ENCODE peak calls at places on chromosome 15, in ten cellular contexts. G is psoas muscle, A is neural crest cell, O is gastrocnemius medialis, B is progenitor cell of endocrine pancreas, X is GM23338, Q is lower leg skin, V is fibroblast of lung, J is mesothelial cell of epicardium, L is AG04450. D is an unnamed sample.

GRCh38 chr15:72118400-72118978 is at the start of gene SENP8:
- DNase-seq in G (no peak), A (no peak), O (no peak), B (no peak), X (peak), Q (no peak), V (no peak), J (no peak), L (no peak), D (no peak)

GRCh38 chr15:40106203-40107161 is 2.2 kb downstream of the BMF start:
- DNase-seq in G (peak), A (no peak), O (peak), B (peak), X (peak), Q (peak), V (no peak), J (no peak), L (no peak), D (peak)

GRCh38 chr15:85414495-85414894 is 34.1 kb downstream of the AKAP13 start:
- DNase-seq in G (no peak), A (no peak), O (no peak), B (no peak), X (no peak), Q (no peak), V (no peak), J (no peak), L (no peak), D (no peak)

GRCh38 chr15:29674661-29675533 is 147.4 kb downstream of the TJP1 start:
- DNase-seq in G (no peak), A (peak), O (no peak), B (peak), X (peak), Q (peak), V (peak), J (peak), L (no peak), D (peak)

GRCh38 chr15:39426552-39427532 is 154.0 kb upstream of the THBS1 start:
- DNase-seq in G (peak), A (no peak), O (peak), B (no peak), X (no peak), Q (peak), V (peak), J (no peak), L (no peak), D (no peak)

GRCh38 chr15:89490550-89491315 is 5.7 kb downstream of the RHCG start:
- DNase-seq in G (no peak), A (no peak), O (no peak), B (no peak), X (no peak), Q (no peak), V (no peak), J (no peak), L (no peak), D (no peak)

GRCh38 chr15:75073197-75073596 is 49.8 kb downstream of the PPCDC start:
- DNase-seq in G (no peak), A (no peak), O (no peak), B (no peak), X (no peak), Q (peak), V (no peak), J (no peak), L (no peak), D (no peak)

GRCh38 chr15:96334017-96334704 is 3.7 kb downstream of the NR2F2 start:
- DNase-seq in G (no peak), A (no peak), O (no peak), B (no peak), X (peak), Q (peak), V (peak), J (peak), L (no peak), D (peak)

GRCh38 chr15:27545494-27546255 is 553.4 kb downstream of the OCA2 start:
- DNase-seq in G (no peak), A (no peak), O (no peak), B (no peak), X (no peak), Q (no peak), V (peak), J (no peak), L (no peak), D (no peak)

GRCh38 chr15:63502843-63503738 is 1.3 kb upstream of the USP3 start:
- DNase-seq in G (peak), A (peak), O (peak), B (peak), X (peak), Q (peak), V (peak), J (no peak), L (peak), D (peak)

GRCh38 chr15:29364429-29365078 is 94.9 kb upstream of the NSMCE3 start:
- DNase-seq in G (no peak), A (no peak), O (no peak), B (no peak), X (peak), Q (no peak), V (peak), J (no peak), L (peak), D (peak)

GRCh38 chr15:83685864-83686263 is 31.9 kb downstream of the ADAMTSL3 start:
- DNase-seq in G (peak), A (no peak), O (no peak), B (no peak), X (peak), Q (no peak), V (no peak), J (no peak), L (no peak), D (no peak)

GRCh38 chr15:89387140-89387903 is 52.7 kb upstream of the POLG start:
- DNase-seq in G (no peak), A (no peak), O (no peak), B (no peak), X (no peak), Q (no peak), V (no peak), J (no peak), L (no peak), D (no peak)

GRCh38 chr15:62326460-62327011 is 161.5 kb upstream of the C2CD4B start:
- DNase-seq in G (no peak), A (no peak), O (no peak), B (no peak), X (no peak), Q (no peak), V (peak), J (no peak), L (no peak), D (no peak)

GRCh38 chr15:52288051-52288942 is 7.3 kb downstream of the MYO5C start:
- DNase-seq in G (no peak), A (no peak), O (no peak), B (peak), X (no peak), Q (no peak), V (peak), J (no peak), L (peak), D (no peak)

GRCh38 chr15:31802761-31803160 is 227.6 kb upstream of the CHRNA7 start:
- DNase-seq in G (no peak), A (no peak), O (no peak), B (no peak), X (no peak), Q (peak), V (no peak), J (no peak), L (no peak), D (no peak)

GRCh38 chr15:65906396-65906795 is 37.1 kb downstream of the RAB11A start:
- DNase-seq in G (no peak), A (no peak), O (no peak), B (no peak), X (no peak), Q (no peak), V (no peak), J (no peak), L (no peak), D (no peak)

GRCh38 chr15:52113708-52114107 is 1.1 kb upstream of the BCL2L10 start:
- DNase-seq in G (no peak), A (no peak), O (no peak), B (no peak), X (no peak), Q (no peak), V (no peak), J (no peak), L (no peak), D (no peak)

GRCh38 chr15:27427386-27427785 is 456.4 kb downstream of the GABRG3 start:
- DNase-seq in G (no peak), A (no peak), O (no peak), B (no peak), X (no peak), Q (no peak), V (no peak), J (no peak), L (no peak), D (no peak)

GRCh38 chr15:57406040-57406772 is 29.9 kb downstream of the CGNL1 start:
- DNase-seq in G (no peak), A (no peak), O (no peak), B (no peak), X (no peak), Q (no peak), V (peak), J (no peak), L (no peak), D (no peak)

GRCh38 chr15:74196175-74196574 is 6.4 kb downstream of the STRA6 start:
- DNase-seq in G (no peak), A (no peak), O (no peak), B (no peak), X (no peak), Q (no peak), V (peak), J (peak), L (peak), D (no peak)

GRCh38 chr15:99076555-99077308 is 28.1 kb upstream of the SYNM start:
- DNase-seq in G (no peak), A (peak), O (peak), B (no peak), X (peak), Q (peak), V (peak), J (peak), L (peak), D (peak)

GRCh38 chr15:30922469-30923311 is 19.0 kb downstream of the FAN1 start:
- DNase-seq in G (no peak), A (peak), O (no peak), B (no peak), X (peak), Q (no peak), V (peak), J (no peak), L (no peak), D (peak)

GRCh38 chr15:68614621-68615035 is 35.8 kb downstream of the CORO2B start:
- DNase-seq in G (no peak), A (peak), O (no peak), B (no peak), X (peak), Q (no peak), V (no peak), J (no peak), L (no peak), D (peak)

GRCh38 chr15:75349851-75350588 is 3.2 kb downstream of the NEIL1 start:
- DNase-seq in G (no peak), A (no peak), O (no peak), B (no peak), X (no peak), Q (no peak), V (no peak), J (no peak), L (no peak), D (no peak)

GRCh38 chr15:83733691-83734090 is 79.8 kb downstream of the ADAMTSL3 start:
- DNase-seq in G (no peak), A (no peak), O (no peak), B (no peak), X (no peak), Q (no peak), V (no peak), J (no peak), L (no peak), D (no peak)

GRCh38 chr15:29800441-29801366 is 21.6 kb downstream of the TJP1 start:
- DNase-seq in G (no peak), A (no peak), O (no peak), B (no peak), X (no peak), Q (no peak), V (no peak), J (no peak), L (no peak), D (no peak)

GRCh38 chr15:93506646-93507045 is 417.6 kb upstream of the RGMA start:
- DNase-seq in G (no peak), A (no peak), O (no peak), B (no peak), X (no peak), Q (no peak), V (no peak), J (no peak), L (no peak), D (no peak)

GRCh38 chr15:39784125-39784524 is 1.5 kb upstream of the FSIP1 start:
- DNase-seq in G (no peak), A (no peak), O (no peak), B (no peak), X (no peak), Q (no peak), V (peak), J (no peak), L (no peak), D (no peak)

GRCh38 chr15:75451202-75451673 is 252 bp downstream of the SIN3A start:
- DNase-seq in G (no peak), A (no peak), O (no peak), B (no peak), X (no peak), Q (no peak), V (no peak), J (no peak), L (no peak), D (no peak)

GRCh38 chr15:85667491-85668424 is 127.0 kb downstream of the KLHL25 start:
- DNase-seq in G (no peak), A (no peak), O (no peak), B (no peak), X (no peak), Q (no peak), V (peak), J (no peak), L (peak), D (no peak)

GRCh38 chr15:31489801-31490646 is 163.4 kb downstream of the KLF13 start:
- DNase-seq in G (no peak), A (peak), O (no peak), B (peak), X (peak), Q (peak), V (peak), J (peak), L (no peak), D (no peak)

GRCh38 chr15:70812827-70813364 is 41.1 kb downstream of the LARP6 start:
- DNase-seq in G (no peak), A (no peak), O (no peak), B (no peak), X (no peak), Q (no peak), V (no peak), J (no peak), L (no peak), D (no peak)

GRCh38 chr15:70806992-70807712 is 43.8 kb upstream of the UACA start:
- DNase-seq in G (peak), A (no peak), O (peak), B (no peak), X (no peak), Q (peak), V (no peak), J (no peak), L (no peak), D (no peak)

GRCh38 chr15:70815604-70816003 is 38.4 kb downstream of the LARP6 start:
- DNase-seq in G (no peak), A (no peak), O (no peak), B (no peak), X (no peak), Q (peak), V (no peak), J (no peak), L (no peak), D (no peak)

DNA sequence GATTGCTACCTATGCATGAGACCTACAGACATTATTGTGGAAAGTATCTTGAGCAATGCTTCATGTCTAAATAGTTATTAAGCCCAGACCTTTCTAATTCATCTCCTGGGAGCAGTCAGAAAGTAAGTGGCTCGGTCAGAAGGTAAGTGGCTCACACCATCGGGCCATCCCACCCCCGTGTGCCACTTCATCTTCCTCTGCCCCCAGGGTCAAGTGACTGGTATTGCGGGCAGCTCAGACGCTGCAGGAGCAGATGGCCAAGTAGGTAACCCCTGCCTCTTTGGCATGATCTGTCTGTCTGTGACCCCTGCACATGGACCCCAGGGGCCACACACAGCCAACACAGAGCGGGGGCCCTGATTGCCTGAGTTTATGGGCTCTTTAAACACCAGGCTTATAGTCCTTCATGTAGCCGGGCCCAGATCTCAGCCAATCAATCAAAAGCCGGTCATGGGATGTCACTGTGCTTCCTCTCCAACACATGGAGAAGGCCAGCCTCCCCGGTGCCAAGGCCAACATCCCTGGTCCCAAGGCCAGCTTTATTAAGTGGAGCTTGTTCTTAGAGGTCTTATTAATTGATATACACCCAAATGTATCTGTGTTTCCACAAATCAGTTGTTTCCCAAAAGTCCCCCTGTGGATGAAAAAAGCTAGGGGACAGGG is 42.9 kb downstream of the LARP6 start:
- DNase-seq in G (no peak), A (no peak), O (no peak), B (no peak), X (no peak), Q (peak), V (no peak), J (no peak), L (no peak), D (no peak)
- TF ChIP-seq CTCF in G (no peak), A (no peak), O (no peak), B (no peak), X (no peak), Q (no peak), V (no peak), J (no peak), L (no peak), D (no peak)

GRCh38 chr15:34366271-34367043 is 539 bp downstream of the LPCAT4 start:
- DNase-seq in G (peak), A (peak), O (no peak), B (peak), X (peak), Q (peak), V (peak), J (peak), L (no peak), D (peak)

GRCh38 chr15:34365836-34366235 is 1.2 kb downstream of the LPCAT4 start:
- DNase-seq in G (no peak), A (no peak), O (no peak), B (no peak), X (no peak), Q (no peak), V (no peak), J (no peak), L (no peak), D (no peak)

GRCh38 chr15:34370129-34370528 is 3.1 kb upstream of the LPCAT4 start:
- DNase-seq in G (no peak), A (no peak), O (no peak), B (no peak), X (no peak), Q (no peak), V (no peak), J (no peak), L (no peak), D (no peak)

GRCh38 chr15:34365073-34365825 is 1.7 kb downstream of the LPCAT4 start:
- DNase-seq in G (no peak), A (no peak), O (no peak), B (no peak), X (peak), Q (no peak), V (peak), J (no peak), L (no peak), D (no peak)

DNA sequence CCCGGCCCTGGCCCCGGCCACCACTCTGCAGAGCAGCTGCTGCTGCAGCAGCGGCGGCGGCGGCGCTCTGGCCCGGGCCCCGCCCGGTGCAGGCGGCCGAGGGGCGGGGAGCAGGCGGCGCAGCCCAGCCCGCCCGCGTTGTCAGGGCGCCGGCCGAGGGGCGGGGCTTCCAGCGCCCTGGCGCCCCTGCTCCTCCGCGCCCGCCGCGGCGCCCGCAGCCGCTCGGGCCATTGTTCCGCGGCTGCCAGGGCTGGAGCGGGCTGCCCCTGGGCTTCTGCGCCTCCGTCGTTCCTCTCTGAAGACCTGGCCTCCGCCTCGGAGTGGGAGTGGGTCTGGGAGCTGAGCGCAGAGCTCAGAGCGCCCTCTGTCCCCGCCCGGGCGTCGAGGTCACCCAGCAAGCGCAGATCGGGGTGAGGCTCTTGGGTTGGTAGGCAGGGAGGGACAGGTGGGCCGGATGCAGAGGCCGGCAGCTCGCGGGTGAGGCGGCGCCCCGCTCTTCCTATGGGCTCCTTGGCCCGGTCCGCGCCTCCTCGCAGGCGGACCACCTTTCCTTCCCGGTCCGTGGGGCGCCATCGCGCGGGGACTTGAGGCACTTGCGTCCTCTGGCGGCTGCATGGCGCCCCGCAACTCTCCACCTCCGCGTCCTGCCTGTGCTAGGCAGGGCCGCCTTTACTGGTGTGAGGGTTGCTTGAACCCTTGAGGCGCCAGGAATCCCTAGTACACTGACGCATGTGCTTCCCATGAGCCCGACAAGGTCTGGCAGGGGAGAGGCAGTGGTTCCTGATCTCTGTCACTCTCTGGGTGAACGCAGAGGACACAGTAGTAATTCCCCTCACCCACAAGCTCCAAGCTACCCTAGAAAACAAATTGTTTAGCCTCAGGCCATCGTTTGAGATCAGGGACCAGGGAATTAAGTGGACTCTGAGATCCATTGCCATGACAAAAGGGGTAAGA is at the start of gene LPCAT4:
- DNase-seq in G (peak), A (peak), O (peak), B (peak), X (peak), Q (peak), V (peak), J (peak), L (peak), D (peak)
- TF ChIP-seq CTCF in G (peak), A (peak), O (peak), B (peak), X (peak), Q (no peak), V (peak), J (peak), L (peak), D (peak)

GRCh38 chr15:48974865-48975264 is 11.1 kb upstream of the SHC4 start:
- DNase-seq in G (no peak), A (no peak), O (no peak), B (no peak), X (peak), Q (no peak), V (peak), J (no peak), L (no peak), D (no peak)
- TF ChIP-seq CTCF in G (no peak), A (no peak), O (no peak), B (peak), X (no peak), Q (no peak), V (peak), J (no peak), L (peak), D (no peak)

DNA sequence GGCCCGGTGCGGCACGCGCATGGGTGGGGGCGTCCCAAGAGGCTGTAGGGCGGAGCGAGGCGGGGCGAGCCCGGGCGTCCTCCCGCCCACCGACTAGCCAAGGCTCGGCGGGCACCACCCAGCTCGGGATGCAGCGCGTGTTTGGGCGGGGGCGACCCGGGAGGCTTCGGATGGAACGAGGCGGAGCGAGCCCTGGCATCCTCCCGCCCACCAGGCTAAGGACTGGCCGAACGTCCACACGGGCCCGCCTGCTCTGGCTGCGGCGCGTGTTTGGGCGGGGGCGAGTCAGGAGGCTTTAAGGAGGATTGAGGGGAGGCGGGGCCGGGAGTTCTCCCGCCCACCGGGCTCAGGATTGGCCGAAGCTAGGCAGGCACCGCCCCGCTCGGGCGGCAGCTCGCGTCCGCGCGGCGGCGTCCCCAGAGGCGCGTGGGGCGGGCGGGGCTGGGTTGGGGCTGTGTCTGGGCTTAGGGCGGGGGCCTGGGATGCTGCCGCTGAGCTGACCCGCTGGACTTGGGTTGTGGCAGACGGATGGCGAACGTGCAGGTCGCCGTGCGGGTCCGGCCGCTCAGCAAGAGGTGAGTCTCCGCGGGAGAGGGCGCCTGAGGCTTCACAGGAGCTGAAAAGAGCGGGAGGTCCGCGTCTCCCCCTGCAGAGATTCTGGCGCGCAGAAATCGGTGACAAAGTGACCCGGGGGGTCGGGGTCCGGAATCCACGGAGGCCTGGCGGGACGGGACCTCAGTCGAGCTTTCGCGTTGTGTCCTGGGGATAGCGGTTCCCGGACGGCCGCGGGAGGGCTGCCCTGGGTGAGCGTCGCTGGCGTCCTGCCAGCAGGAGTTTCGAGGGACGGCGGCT is at the start of gene STARD9:
- DNase-seq in G (peak), A (peak), O (peak), B (peak), X (peak), Q (peak), V (peak), J (peak), L (peak), D (peak)
- TF ChIP-seq CTCF in G (no peak), A (no peak), O (no peak), B (peak), X (no peak), Q (no peak), V (no peak), J (no peak), L (no peak), D (no peak)